ENCODE peak calls at places on chromosome 21, in ten cellular contexts. U is pancreas; E is AG10803; G is CD8-positive, alpha-beta T cell; V is M059J; R is MG63; O is ovary; K is stimulated activated naive CD8-positive, alpha-beta T cell treated with anti-CD3 and anti-CD28 coated beads, Interleukin-15, Interleukin-2, amounts not matched to agents 100 U/mL and 50 U/mL, for 24 hours; Z is aorta; W is WERI-Rb-1. I is an unnamed sample.

GRCh38 chr21:45306453-45306831 is 18.7 kb upstream of the POFUT2 start:
- DNase-seq in V (no peak), W (no peak), U (peak; percentile 41), G (no peak), K (no peak), Z (peak; percentile 72), R (no peak), O (no peak), E (no peak), I (no peak)

GRCh38 chr21:9738527-9738926 is 782.9 kb upstream of the TPTE start:
- DNase-seq in U (no peak), G (no peak), Z (no peak), W (no peak), E (no peak), R (no peak), K (no peak), O (no peak), V (no peak), I (no peak)

GRCh38 chr21:33650929-33651505 is 8.7 kb downstream of the ITSN1 start:
- DNase-seq in V (no peak), G (no peak), Z (no peak), K (no peak), O (no peak), U (no peak), R (no peak), E (no peak), W (no peak), I (no peak)

GRCh38 chr21:42125571-42126544 is 54.7 kb downstream of the UMODL1 start:
- DNase-seq in R (peak; percentile 43), W (peak; percentile 54), O (no peak), E (peak; percentile 69), U (peak; percentile 22), K (no peak), G (no peak), V (peak; percentile 68), Z (no peak), I (no peak)

GRCh38 chr21:26405735-26406361 is 167.2 kb downstream of the CYYR1 start:
- DNase-seq in W (no peak), O (no peak), R (peak; percentile 68), V (peak; percentile 83), Z (no peak), G (no peak), E (peak; percentile 84), K (no peak), U (no peak), I (no peak)

GRCh38 chr21:35014302-35015044 is 34.6 kb downstream of the RUNX1 start:
- DNase-seq in O (no peak), Z (no peak), E (no peak), K (no peak), V (peak; percentile 47), G (no peak), R (no peak), U (no peak), W (no peak), I (no peak)

GRCh38 chr21:45356653-45357435 is 48.1 kb upstream of the COL18A1 start:
- DNase-seq in E (no peak), K (no peak), R (no peak), O (no peak), G (no peak), V (no peak), U (no peak), Z (no peak), W (no peak), I (no peak)

GRCh38 chr21:15437873-15438272 is 291.9 kb upstream of the USP25 start:
- DNase-seq in Z (no peak), U (no peak), O (no peak), E (peak; percentile 40), W (no peak), R (no peak), G (no peak), K (no peak), V (peak; percentile 76), I (no peak)

GRCh38 chr21:45636921-45637646 is 6.4 kb upstream of the PCBP3 start:
- DNase-seq in Z (peak; percentile 71), E (no peak), G (no peak), V (no peak), U (no peak), K (no peak), W (no peak), R (peak; percentile 58), O (no peak), I (peak; percentile 83)

GRCh38 chr21:42527489-42528158 is 14.0 kb downstream of the SLC37A1 start:
- DNase-seq in O (no peak), R (no peak), V (no peak), W (no peak), U (no peak), Z (no peak), G (peak; percentile 76), K (peak; percentile 46), E (no peak), I (peak; percentile 77)

GRCh38 chr21:25283720-25284119 is 323.6 kb downstream of the MRPL39 start:
- DNase-seq in U (no peak), K (no peak), E (peak; percentile 48), R (no peak), Z (no peak), W (no peak), V (peak; percentile 72), G (no peak), O (no peak), I (no peak)

GRCh38 chr21:29164330-29164942 is 34.0 kb downstream of the MAP3K7CL start:
- DNase-seq in V (peak; percentile 90), R (no peak), K (no peak), U (no peak), Z (no peak), E (peak; percentile 81), W (peak; percentile 34), O (no peak), G (no peak), I (no peak)

GRCh38 chr21:42009018-42009830 is 936 bp downstream of the ZBTB21 start:
- DNase-seq in V (peak; percentile 80), Z (peak; percentile 91), O (peak; percentile 76), W (peak; percentile 65), U (peak; percentile 71), G (peak; percentile 33), E (peak; percentile 81), R (peak; percentile 58), K (peak; percentile 76), I (no peak)

GRCh38 chr21:46125846-46126301 is 28.0 kb downstream of the COL6A2 start:
- DNase-seq in U (no peak), V (no peak), E (no peak), Z (peak; percentile 65), W (peak; percentile 6), G (peak; percentile 14), O (peak; percentile 47), K (no peak), R (no peak), I (no peak)

GRCh38 chr21:38120984-38121855 is 135.6 kb upstream of the KCNJ15 start:
- DNase-seq in Z (no peak), K (no peak), U (no peak), E (no peak), W (peak; percentile 72), G (no peak), R (no peak), V (no peak), O (no peak), I (no peak)

GRCh38 chr21:17560377-17560776 is 47.5 kb downstream of the CXADR start:
- DNase-seq in O (no peak), R (no peak), V (no peak), W (no peak), Z (no peak), E (no peak), K (no peak), G (no peak), U (no peak), I (no peak)

GRCh38 chr21:42309753-42310213 is 5.4 kb downstream of the TFF3 start:
- DNase-seq in G (peak; percentile 70), E (no peak), R (peak; percentile 28), K (peak; percentile 80), Z (no peak), U (peak; percentile 59), O (peak; percentile 70), V (peak; percentile 22), W (peak; percentile 85), I (peak; percentile 88)

GRCh38 chr21:25806053-25806452 is 71.3 kb downstream of the GABPA start:
- DNase-seq in R (no peak), K (no peak), V (no peak), Z (no peak), E (no peak), G (no peak), O (no peak), U (no peak), W (no peak), I (no peak)

GRCh38 chr21:31098576-31099005 is 60.3 kb upstream of the KRTAP19-8 start:
- DNase-seq in U (peak; percentile 59), E (peak; percentile 43), Z (peak; percentile 88), G (peak; percentile 60), V (peak; percentile 21), R (peak; percentile 46), O (peak; percentile 55), W (peak; percentile 73), K (peak; percentile 80), I (no peak)

GRCh38 chr21:31678478-31678877 is 19.0 kb downstream of the SOD1 start:
- DNase-seq in O (no peak), K (no peak), W (no peak), G (no peak), R (no peak), U (no peak), V (no peak), E (no peak), Z (no peak), I (no peak)

GRCh38 chr21:41801256-41801655 is 34.4 kb upstream of the RIPK4 start:
- DNase-seq in Z (peak; percentile 71), G (no peak), K (no peak), V (no peak), W (no peak), O (no peak), R (no peak), E (no peak), U (no peak), I (peak; percentile 87)

GRCh38 chr21:26079376-26079775 is 91.2 kb downstream of the APP start:
- DNase-seq in O (no peak), R (no peak), U (no peak), W (no peak), Z (no peak), V (peak; percentile 44), G (no peak), E (peak; percentile 37), K (no peak), I (no peak)

GRCh38 chr21:36854391-36854790 is 112.1 kb downstream of the HLCS start:
- DNase-seq in O (no peak), W (peak; percentile 71), R (no peak), V (peak; percentile 36), U (no peak), G (no peak), E (no peak), K (peak; percentile 41), Z (no peak), I (no peak)

GRCh38 chr21:24259241-24259640 is 1348.0 kb downstream of the MRPL39 start:
- DNase-seq in U (no peak), G (no peak), E (no peak), K (no peak), V (no peak), Z (no peak), O (no peak), R (no peak), W (no peak), I (no peak)

GRCh38 chr21:38938343-38938742 is 132.6 kb downstream of the ETS2 start:
- DNase-seq in K (peak; percentile 30), W (no peak), O (no peak), U (no peak), G (no peak), V (peak; percentile 86), E (peak; percentile 32), Z (no peak), R (peak; percentile 16), I (peak; percentile 22)

GRCh38 chr21:37904879-37905278 is 11.4 kb downstream of the KCNJ6 start:
- DNase-seq in W (no peak), E (peak; percentile 21), R (no peak), O (no peak), U (no peak), K (no peak), V (no peak), G (no peak), Z (no peak), I (no peak)

GRCh38 chr21:17818158-17819113 is 720 bp downstream of the C21orf91 start:
- DNase-seq in O (no peak), Z (peak; percentile 88), K (peak; percentile 48), U (peak; percentile 45), E (peak; percentile 20), W (peak; percentile 27), G (peak; percentile 64), V (peak; percentile 34), R (peak; percentile 20), I (no peak)

GRCh38 chr21:38918629-38919346 is 113.1 kb downstream of the ETS2 start:
- DNase-seq in Z (no peak), E (no peak), U (no peak), R (no peak), O (no peak), V (peak; percentile 62), W (no peak), K (no peak), G (no peak), I (no peak)